ENCODE peak calls at places on chromosomes 12 and 14, in seven cellular contexts. O, P, L, S, I, C and W are unnamed samples.

GRCh38 chr14:89672636-89673279 is 255.7 kb upstream of the FOXN3 start:
- DNase-seq in O (no peak), P (peak), L (no peak), S (no peak), I (no peak), C (no peak), W (no peak)

GRCh38 chr12:51460519-51460918 is 35.9 kb downstream of the SLC4A8 start:
- DNase-seq in O (no peak), P (no peak), L (no peak), S (no peak), I (no peak), C (peak), W (no peak)

GRCh38 chr12:65462506-65462905 is 184.0 kb downstream of the MSRB3 start:
- DNase-seq in O (no peak), P (no peak), L (no peak), S (no peak), I (no peak), C (no peak), W (no peak)

GRCh38 chr12:6461401-6462233 is 8.9 kb downstream of the VAMP1 start:
- DNase-seq in O (no peak), P (no peak), L (peak), S (no peak), I (peak), C (no peak), W (peak)

GRCh38 chr14:37363661-37364060 is 165.9 kb downstream of the MIPOL1 start:
- DNase-seq in O (no peak), P (no peak), L (no peak), S (no peak), I (no peak), C (no peak), W (no peak)

GRCh38 chr12:69898236-69898635 is 73.2 kb downstream of the MYRFL start:
- DNase-seq in O (no peak), P (no peak), L (no peak), S (no peak), I (no peak), C (no peak), W (no peak)

GRCh38 chr14:73234586-73235394 is 2.5 kb upstream of the PAPLN start:
- DNase-seq in O (no peak), P (no peak), L (no peak), S (no peak), I (no peak), C (no peak), W (no peak)

GRCh38 chr12:59357811-59358210 is 238.0 kb upstream of the SLC16A7 start:
- DNase-seq in O (no peak), P (no peak), L (peak), S (no peak), I (no peak), C (no peak), W (no peak)

GRCh38 chr12:22312336-22312735 is 22.2 kb downstream of the ST8SIA1 start:
- DNase-seq in O (no peak), P (no peak), L (no peak), S (no peak), I (no peak), C (no peak), W (no peak)